ENCODE peak calls at places on chromosomes 2 and 18, in ten cellular contexts. One of them, this sample, is unnamed. For H3K27me3, the result is how much of the 10 kb centered on the place peaks cover.

GRCh38 chr2:75321558-75321957 is 122.2 kb upstream of the TACR1 start:
- DNase-seq in body of pancreas: no peak
- DNase-seq in esophagus squamous epithelium: no peak
- DNase-seq in breast epithelium: no peak
- DNase-seq in IMR-90: no peak
- DNase-seq in naive thymus-derived CD4-positive, alpha-beta T cell: no peak
- DNase-seq in psoas muscle: no peak
- DNase-seq in aorta: no peak
- DNase-seq in GM06990: no peak
- DNase-seq in left ventricle myocardium inferior: no peak
- DNase-seq in this sample: no peak

GRCh38 chr18:11925800-11926481 is 17.8 kb upstream of the MPPE1 start:
- DNase-seq in body of pancreas: no peak
- DNase-seq in esophagus squamous epithelium: no peak
- DNase-seq in breast epithelium: no peak
- DNase-seq in IMR-90: no peak
- DNase-seq in naive thymus-derived CD4-positive, alpha-beta T cell: no peak
- DNase-seq in psoas muscle: no peak
- DNase-seq in aorta: no peak
- DNase-seq in GM06990: no peak
- DNase-seq in left ventricle myocardium inferior: no peak
- DNase-seq in this sample: no peak

GRCh38 chr2:168814939-168815907 is 12.8 kb downstream of the NOSTRIN start:
- DNase-seq in body of pancreas: no peak
- DNase-seq in esophagus squamous epithelium: no peak
- DNase-seq in breast epithelium: no peak
- DNase-seq in IMR-90: no peak
- DNase-seq in naive thymus-derived CD4-positive, alpha-beta T cell: no peak
- DNase-seq in psoas muscle: no peak
- DNase-seq in aorta: no peak
- DNase-seq in GM06990: no peak
- DNase-seq in left ventricle myocardium inferior: no peak
- DNase-seq in this sample: no peak

GRCh38 chr18:47409519-47409918 is 158.1 kb upstream of the SKOR2 start:
- DNase-seq in body of pancreas: no peak
- DNase-seq in esophagus squamous epithelium: no peak
- DNase-seq in breast epithelium: no peak
- DNase-seq in IMR-90: no peak
- DNase-seq in naive thymus-derived CD4-positive, alpha-beta T cell: no peak
- DNase-seq in psoas muscle: no peak
- DNase-seq in aorta: no peak
- DNase-seq in GM06990: no peak
- DNase-seq in left ventricle myocardium inferior: no peak
- DNase-seq in this sample: no peak

GRCh38 chr2:31354837-31355236 is 59.7 kb downstream of the XDH start:
- DNase-seq in body of pancreas: no peak
- DNase-seq in esophagus squamous epithelium: no peak
- DNase-seq in breast epithelium: no peak
- DNase-seq in IMR-90: no peak
- DNase-seq in naive thymus-derived CD4-positive, alpha-beta T cell: no peak
- DNase-seq in psoas muscle: no peak
- DNase-seq in aorta: no peak
- DNase-seq in GM06990: no peak
- DNase-seq in left ventricle myocardium inferior: no peak
- DNase-seq in this sample: no peak

GRCh38 chr2:9170458-9171130 is 36.0 kb upstream of the ASAP2 start:
- DNase-seq in body of pancreas: no peak
- DNase-seq in esophagus squamous epithelium: no peak
- DNase-seq in breast epithelium: no peak
- DNase-seq in IMR-90: no peak
- DNase-seq in naive thymus-derived CD4-positive, alpha-beta T cell: no peak
- DNase-seq in psoas muscle: no peak
- DNase-seq in aorta: no peak
- DNase-seq in GM06990: no peak
- DNase-seq in left ventricle myocardium inferior: no peak
- DNase-seq in this sample: no peak

GRCh38 chr2:1492696-1493095 is 79.4 kb downstream of the TPO start:
- DNase-seq in body of pancreas: no peak
- DNase-seq in esophagus squamous epithelium: no peak
- DNase-seq in breast epithelium: peak
- DNase-seq in IMR-90: no peak
- DNase-seq in naive thymus-derived CD4-positive, alpha-beta T cell: no peak
- DNase-seq in psoas muscle: no peak
- DNase-seq in aorta: no peak
- DNase-seq in GM06990: no peak
- DNase-seq in left ventricle myocardium inferior: no peak
- DNase-seq in this sample: peak

GRCh38 chr2:216335252-216335651 is 37.0 kb downstream of the MARCHF4 start:
- DNase-seq in body of pancreas: no peak
- DNase-seq in esophagus squamous epithelium: no peak
- DNase-seq in breast epithelium: no peak
- DNase-seq in IMR-90: no peak
- DNase-seq in naive thymus-derived CD4-positive, alpha-beta T cell: no peak
- DNase-seq in psoas muscle: no peak
- DNase-seq in aorta: no peak
- DNase-seq in GM06990: no peak
- DNase-seq in left ventricle myocardium inferior: no peak
- DNase-seq in this sample: no peak

GRCh38 chr2:152583512-152584188 is 133.6 kb downstream of the PRPF40A start:
- DNase-seq in body of pancreas: no peak
- DNase-seq in esophagus squamous epithelium: no peak
- DNase-seq in breast epithelium: no peak
- DNase-seq in IMR-90: no peak
- DNase-seq in naive thymus-derived CD4-positive, alpha-beta T cell: no peak
- DNase-seq in psoas muscle: no peak
- DNase-seq in aorta: no peak
- DNase-seq in GM06990: no peak
- DNase-seq in left ventricle myocardium inferior: no peak
- DNase-seq in this sample: no peak

GRCh38 chr2:152588911-152589310 is 128.3 kb downstream of the PRPF40A start:
- DNase-seq in body of pancreas: no peak
- DNase-seq in esophagus squamous epithelium: no peak
- DNase-seq in breast epithelium: no peak
- DNase-seq in IMR-90: no peak
- DNase-seq in naive thymus-derived CD4-positive, alpha-beta T cell: no peak
- DNase-seq in psoas muscle: no peak
- DNase-seq in aorta: no peak
- DNase-seq in GM06990: no peak
- DNase-seq in left ventricle myocardium inferior: no peak
- DNase-seq in this sample: no peak

GRCh38 chr2:152584301-152584700 is 133.0 kb downstream of the PRPF40A start:
- DNase-seq in body of pancreas: no peak
- DNase-seq in esophagus squamous epithelium: no peak
- DNase-seq in breast epithelium: no peak
- DNase-seq in IMR-90: peak
- DNase-seq in naive thymus-derived CD4-positive, alpha-beta T cell: no peak
- DNase-seq in psoas muscle: no peak
- DNase-seq in aorta: no peak
- DNase-seq in GM06990: no peak
- DNase-seq in left ventricle myocardium inferior: no peak
- DNase-seq in this sample: no peak

GRCh38 chr2:152587187-152587947 is 129.9 kb downstream of the PRPF40A start:
- DNase-seq in body of pancreas: no peak
- DNase-seq in esophagus squamous epithelium: no peak
- DNase-seq in breast epithelium: no peak
- DNase-seq in IMR-90: peak
- DNase-seq in naive thymus-derived CD4-positive, alpha-beta T cell: no peak
- DNase-seq in psoas muscle: no peak
- DNase-seq in aorta: no peak
- DNase-seq in GM06990: no peak
- DNase-seq in left ventricle myocardium inferior: no peak
- DNase-seq in this sample: no peak

GRCh38 chr2:152585830-152586484 is 131.3 kb downstream of the PRPF40A start:
- DNase-seq in body of pancreas: peak
- DNase-seq in esophagus squamous epithelium: no peak
- DNase-seq in breast epithelium: no peak
- DNase-seq in IMR-90: peak
- DNase-seq in naive thymus-derived CD4-positive, alpha-beta T cell: no peak
- DNase-seq in psoas muscle: peak
- DNase-seq in aorta: peak
- DNase-seq in GM06990: no peak
- DNase-seq in left ventricle myocardium inferior: no peak
- DNase-seq in this sample: peak
- H3K27me3 ChIP-seq in body of pancreas: under half
- H3K27me3 ChIP-seq in esophagus squamous epithelium: under half
- H3K27me3 ChIP-seq in breast epithelium: under half
- H3K27me3 ChIP-seq in IMR-90: under half
- H3K27me3 ChIP-seq in naive thymus-derived CD4-positive, alpha-beta T cell: under half
- H3K27me3 ChIP-seq in psoas muscle: under half
- H3K27me3 ChIP-seq in aorta: under half
- H3K27me3 ChIP-seq in GM06990: under half
- H3K27me3 ChIP-seq in left ventricle myocardium inferior: under half
- H3K27me3 ChIP-seq in this sample: under half

GRCh38 chr2:17540813-17541513 is 467 bp downstream of the VSNL1 start:
- DNase-seq in body of pancreas: no peak
- DNase-seq in esophagus squamous epithelium: no peak
- DNase-seq in breast epithelium: no peak
- DNase-seq in IMR-90: no peak
- DNase-seq in naive thymus-derived CD4-positive, alpha-beta T cell: no peak
- DNase-seq in psoas muscle: no peak
- DNase-seq in aorta: no peak
- DNase-seq in GM06990: no peak
- DNase-seq in left ventricle myocardium inferior: no peak
- DNase-seq in this sample: no peak

GRCh38 chr2:17538022-17538843 is 2.3 kb upstream of the VSNL1 start:
- DNase-seq in body of pancreas: peak
- DNase-seq in esophagus squamous epithelium: no peak
- DNase-seq in breast epithelium: no peak
- DNase-seq in IMR-90: peak
- DNase-seq in naive thymus-derived CD4-positive, alpha-beta T cell: no peak
- DNase-seq in psoas muscle: no peak
- DNase-seq in aorta: no peak
- DNase-seq in GM06990: no peak
- DNase-seq in left ventricle myocardium inferior: no peak
- DNase-seq in this sample: no peak

GRCh38 chr2:17539993-17540812 is at the start of gene VSNL1:
- DNase-seq in body of pancreas: peak
- DNase-seq in esophagus squamous epithelium: no peak
- DNase-seq in breast epithelium: peak
- DNase-seq in IMR-90: peak
- DNase-seq in naive thymus-derived CD4-positive, alpha-beta T cell: no peak
- DNase-seq in psoas muscle: peak
- DNase-seq in aorta: peak
- DNase-seq in GM06990: peak
- DNase-seq in left ventricle myocardium inferior: peak
- DNase-seq in this sample: peak

GRCh38 chr2:17539596-17539992 is 902 bp upstream of the VSNL1 start:
- DNase-seq in body of pancreas: peak
- DNase-seq in esophagus squamous epithelium: no peak
- DNase-seq in breast epithelium: no peak
- DNase-seq in IMR-90: no peak
- DNase-seq in naive thymus-derived CD4-positive, alpha-beta T cell: no peak
- DNase-seq in psoas muscle: no peak
- DNase-seq in aorta: no peak
- DNase-seq in GM06990: no peak
- DNase-seq in left ventricle myocardium inferior: peak
- DNase-seq in this sample: peak

GRCh38 chr2:17538844-17539554 is 1.5 kb upstream of the VSNL1 start:
- DNase-seq in body of pancreas: peak
- DNase-seq in esophagus squamous epithelium: no peak
- DNase-seq in breast epithelium: peak
- DNase-seq in IMR-90: peak
- DNase-seq in naive thymus-derived CD4-positive, alpha-beta T cell: no peak
- DNase-seq in psoas muscle: peak
- DNase-seq in aorta: peak
- DNase-seq in GM06990: peak
- DNase-seq in left ventricle myocardium inferior: peak
- DNase-seq in this sample: peak
- H3K27me3 ChIP-seq in body of pancreas: under half
- H3K27me3 ChIP-seq in esophagus squamous epithelium: under half
- H3K27me3 ChIP-seq in breast epithelium: under half
- H3K27me3 ChIP-seq in IMR-90: under half
- H3K27me3 ChIP-seq in naive thymus-derived CD4-positive, alpha-beta T cell: under half
- H3K27me3 ChIP-seq in psoas muscle: under half
- H3K27me3 ChIP-seq in aorta: under half
- H3K27me3 ChIP-seq in GM06990: under half
- H3K27me3 ChIP-seq in left ventricle myocardium inferior: half or more
- H3K27me3 ChIP-seq in this sample: under half

GRCh38 chr18:51716277-51716676 is 518.8 kb upstream of the MEX3C start:
- DNase-seq in body of pancreas: no peak
- DNase-seq in esophagus squamous epithelium: no peak
- DNase-seq in breast epithelium: no peak
- DNase-seq in IMR-90: no peak
- DNase-seq in naive thymus-derived CD4-positive, alpha-beta T cell: no peak
- DNase-seq in psoas muscle: no peak
- DNase-seq in aorta: no peak
- DNase-seq in GM06990: peak
- DNase-seq in left ventricle myocardium inferior: no peak
- DNase-seq in this sample: no peak

DNA sequence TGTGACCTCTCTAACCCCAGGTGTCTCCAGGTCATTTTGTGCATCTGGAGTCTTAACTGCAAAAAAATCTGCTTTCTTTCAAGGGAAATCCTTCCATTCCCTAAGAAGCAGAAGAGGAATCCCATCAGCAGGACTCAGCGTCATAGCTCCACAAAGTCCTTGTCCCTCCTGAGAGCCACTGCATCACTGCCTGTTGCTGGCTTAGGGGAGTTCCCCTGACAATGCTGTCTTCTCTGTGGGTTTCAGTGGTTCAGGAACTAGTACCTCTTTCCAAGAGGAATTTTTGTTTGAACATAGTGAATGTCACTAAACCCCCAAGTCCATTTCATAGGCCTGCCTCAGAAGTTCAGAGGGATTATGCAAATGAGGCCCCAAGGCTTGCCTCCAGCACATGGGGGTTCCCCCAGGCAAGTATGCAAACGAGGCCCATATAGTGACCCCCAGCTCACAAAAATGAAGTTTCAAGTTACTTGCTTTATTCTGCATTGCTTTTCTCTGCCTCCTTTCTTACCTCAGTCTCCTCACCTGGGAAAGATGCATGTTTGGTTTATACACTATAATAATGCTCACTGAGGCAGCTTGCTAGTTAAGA is 513.9 kb upstream of the MEX3C start:
- DNase-seq in body of pancreas: no peak
- DNase-seq in esophagus squamous epithelium: no peak
- DNase-seq in breast epithelium: no peak
- DNase-seq in IMR-90: no peak
- DNase-seq in naive thymus-derived CD4-positive, alpha-beta T cell: no peak
- DNase-seq in psoas muscle: no peak
- DNase-seq in aorta: no peak
- DNase-seq in GM06990: no peak
- DNase-seq in left ventricle myocardium inferior: no peak
- DNase-seq in this sample: no peak
- H3K27me3 ChIP-seq in body of pancreas: under half
- H3K27me3 ChIP-seq in esophagus squamous epithelium: under half
- H3K27me3 ChIP-seq in breast epithelium: under half
- H3K27me3 ChIP-seq in IMR-90: under half
- H3K27me3 ChIP-seq in naive thymus-derived CD4-positive, alpha-beta T cell: under half
- H3K27me3 ChIP-seq in psoas muscle: under half
- H3K27me3 ChIP-seq in aorta: under half
- H3K27me3 ChIP-seq in GM06990: under half
- H3K27me3 ChIP-seq in left ventricle myocardium inferior: under half
- H3K27me3 ChIP-seq in this sample: under half

DNA sequence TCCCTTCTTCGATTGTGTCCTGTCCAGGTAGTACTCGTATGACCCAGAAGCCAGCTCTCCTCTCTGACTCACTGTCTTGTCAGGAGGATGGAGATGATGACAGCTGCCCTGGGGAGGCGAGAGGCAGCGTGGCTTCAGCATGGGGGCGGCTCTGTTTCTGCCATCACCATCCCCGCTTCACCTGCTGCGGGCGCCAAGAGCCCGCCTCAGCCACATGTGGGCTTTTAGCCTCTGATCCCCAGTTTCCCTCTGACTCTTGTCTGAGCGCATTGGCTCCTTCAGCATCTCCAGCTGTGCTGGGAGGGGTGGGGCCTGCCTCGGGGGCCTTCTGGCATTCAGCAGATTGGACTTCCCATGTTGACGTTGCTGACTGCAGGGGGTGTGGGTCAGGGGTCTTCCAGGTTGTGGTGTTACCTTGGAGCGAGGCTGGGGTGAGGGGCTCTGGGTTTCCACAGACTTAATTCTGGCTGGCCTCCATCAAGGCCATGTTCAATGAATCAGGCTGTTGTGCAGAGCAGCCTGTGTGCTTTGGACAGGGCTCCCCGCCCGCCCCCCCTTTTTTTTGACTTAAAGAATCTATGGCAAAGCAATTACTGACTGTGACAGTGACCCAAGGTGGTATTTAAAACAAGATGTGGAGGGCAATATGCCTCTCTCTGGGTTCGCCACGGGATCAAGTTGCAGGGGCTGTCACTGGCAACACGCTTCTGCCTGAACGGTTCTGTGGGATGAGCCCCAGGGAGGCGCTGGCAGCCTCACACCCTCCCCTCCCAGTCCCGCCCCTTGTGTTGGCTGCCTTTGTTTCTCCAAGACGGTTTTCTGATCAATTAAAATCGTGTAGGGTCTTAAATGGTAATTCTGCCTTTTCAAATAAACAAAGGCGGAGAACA is 228.3 kb downstream of the LDLRAD4 start:
- DNase-seq in body of pancreas: no peak
- DNase-seq in esophagus squamous epithelium: no peak
- DNase-seq in breast epithelium: no peak
- DNase-seq in IMR-90: no peak
- DNase-seq in naive thymus-derived CD4-positive, alpha-beta T cell: no peak
- DNase-seq in psoas muscle: no peak
- DNase-seq in aorta: no peak
- DNase-seq in GM06990: no peak
- DNase-seq in left ventricle myocardium inferior: no peak
- DNase-seq in this sample: no peak
- H3K27me3 ChIP-seq in body of pancreas: under half
- H3K27me3 ChIP-seq in esophagus squamous epithelium: under half
- H3K27me3 ChIP-seq in breast epithelium: under half
- H3K27me3 ChIP-seq in IMR-90: under half
- H3K27me3 ChIP-seq in naive thymus-derived CD4-positive, alpha-beta T cell: under half
- H3K27me3 ChIP-seq in psoas muscle: under half
- H3K27me3 ChIP-seq in aorta: under half
- H3K27me3 ChIP-seq in GM06990: under half
- H3K27me3 ChIP-seq in left ventricle myocardium inferior: under half
- H3K27me3 ChIP-seq in this sample: under half

This sample was measured in SJSA1.